ENCODE peak calls at places on chromosomes 1 and 21, in seven cellular contexts. Q, Z, X, B, C, Y and G are unnamed samples. For H3K9me3, the result is how much of the 10 kb centered on the place peaks cover.

GRCh38 chr1:64823691-64824476 is 79.0 kb downstream of the RAVER2 start:
- DNase-seq in Q (peak), Z (peak), X (peak), B (peak), C (no peak), Y (peak), G (peak)

GRCh38 chr1:181191494-181192040 is 103.1 kb downstream of the IER5 start:
- DNase-seq in Q (no peak), Z (no peak), X (no peak), B (no peak), C (no peak), Y (no peak), G (no peak)

GRCh38 chr1:232457607-232458006 is 172.3 kb downstream of the SIPA1L2 start:
- DNase-seq in Q (no peak), Z (no peak), X (no peak), B (no peak), C (no peak), Y (no peak), G (no peak)

GRCh38 chr1:7008975-7009740 is 223.9 kb downstream of the CAMTA1 start:
- DNase-seq in Q (no peak), Z (no peak), X (no peak), B (no peak), C (no peak), Y (no peak), G (no peak)

GRCh38 chr1:156004843-156005593 is 15.7 kb downstream of the SSR2 start:
- DNase-seq in Q (no peak), Z (no peak), X (no peak), B (no peak), C (no peak), Y (peak), G (no peak)

GRCh38 chr1:48082271-48082925 is 85.2 kb upstream of the TRABD2B start:
- DNase-seq in Q (peak), Z (peak), X (no peak), B (no peak), C (no peak), Y (no peak), G (no peak)

GRCh38 chr1:53390261-53390660 is 62.4 kb upstream of the LRP8 start:
- DNase-seq in Q (no peak), Z (peak), X (no peak), B (no peak), C (no peak), Y (no peak), G (peak)

GRCh38 chr1:66445492-66446181 is 88.3 kb upstream of the SGIP1 start:
- DNase-seq in Q (peak), Z (no peak), X (no peak), B (no peak), C (no peak), Y (peak), G (no peak)

GRCh38 chr21:42257091-42257760 is 38.3 kb downstream of the ABCG1 start:
- DNase-seq in Q (no peak), Z (no peak), X (no peak), B (no peak), C (no peak), Y (no peak), G (no peak)

GRCh38 chr21:37032877-37033471 is 26.5 kb downstream of the RIPPLY3 start:
- DNase-seq in Q (no peak), Z (peak), X (no peak), B (peak), C (no peak), Y (no peak), G (no peak)

GRCh38 chr1:82896036-82896435 is 1095.3 kb downstream of the ADGRL2 start:
- DNase-seq in Q (no peak), Z (no peak), X (no peak), B (no peak), C (no peak), Y (no peak), G (no peak)

GRCh38 chr1:231318015-231318355 is 19.7 kb downstream of the EXOC8 start:
- DNase-seq in Q (no peak), Z (no peak), X (no peak), B (no peak), C (no peak), Y (no peak), G (no peak)

GRCh38 chr1:231318568-231318967 is 19.1 kb downstream of the EXOC8 start:
- DNase-seq in Q (no peak), Z (no peak), X (no peak), B (no peak), C (no peak), Y (no peak), G (no peak)

GRCh38 chr1:231313661-231314060 is 24.0 kb downstream of the EXOC8 start:
- DNase-seq in Q (no peak), Z (no peak), X (no peak), B (no peak), C (no peak), Y (no peak), G (no peak)

GRCh38 chr1:231317306-231318014 is 20.2 kb downstream of the EXOC8 start:
- DNase-seq in Q (no peak), Z (no peak), X (no peak), B (no peak), C (no peak), Y (no peak), G (no peak)

GRCh38 chr1:231315887-231316286 is 21.8 kb downstream of the EXOC8 start:
- DNase-seq in Q (peak), Z (peak), X (no peak), B (peak), C (no peak), Y (peak), G (no peak)
- TF ChIP-seq CTCF in Q (peak), Z (peak), X (no peak), B (peak), C (no peak), Y (no peak), G (peak)

DNA sequence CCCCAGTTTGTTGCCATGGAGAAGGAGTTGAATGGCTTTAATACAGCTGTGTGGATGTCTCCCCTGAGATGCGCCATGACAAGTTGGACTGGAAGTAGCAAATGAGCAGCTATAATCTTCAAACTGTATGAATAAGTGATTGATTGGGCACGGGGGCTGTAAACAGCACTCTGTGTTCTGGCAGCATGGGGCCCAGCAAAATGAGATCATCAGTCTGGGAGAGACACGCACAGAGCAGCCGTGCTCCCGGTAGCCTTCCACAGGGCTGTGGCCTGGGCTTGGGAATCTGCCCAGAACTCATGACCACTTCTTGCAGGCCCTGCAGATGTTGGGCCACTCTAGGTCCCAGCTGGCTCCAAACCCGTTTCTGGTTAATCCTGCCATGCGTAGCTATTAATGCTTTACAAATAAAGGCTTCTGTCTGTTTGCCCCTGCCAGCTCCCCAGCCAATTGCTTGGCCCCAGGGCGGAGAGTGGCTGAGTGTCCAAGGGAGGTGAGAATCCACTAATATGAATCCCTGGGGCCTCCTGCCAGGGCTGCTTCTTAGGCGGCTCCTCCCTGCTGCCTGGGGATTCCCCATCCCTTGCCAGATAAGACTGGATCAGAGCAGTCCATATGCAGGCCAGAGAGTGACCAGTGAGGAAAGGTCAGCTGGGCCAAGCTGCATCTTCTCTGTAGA is 642.9 kb downstream of the AJAP1 start:
- DNase-seq in Q (no peak), Z (peak), X (no peak), B (no peak), C (no peak), Y (no peak), G (no peak)
- H3K9me3 ChIP-seq in Q (under half), Z (under half), X (under half), B (under half), C (under half), Y (under half), G (under half)

GRCh38 chr1:116501870-116502244 is 69.0 kb downstream of the CD58 start:
- DNase-seq in Q (no peak), Z (no peak), X (no peak), B (no peak), C (no peak), Y (no peak), G (no peak)

GRCh38 chr1:116503535-116504307 is 67.1 kb downstream of the CD58 start:
- DNase-seq in Q (no peak), Z (no peak), X (no peak), B (no peak), C (no peak), Y (no peak), G (no peak)

GRCh38 chr1:116506132-116507004 is 64.5 kb downstream of the CD58 start:
- DNase-seq in Q (no peak), Z (no peak), X (no peak), B (peak), C (no peak), Y (no peak), G (no peak)

GRCh38 chr1:116502915-116503314 is 67.9 kb downstream of the CD58 start:
- DNase-seq in Q (no peak), Z (no peak), X (no peak), B (no peak), C (no peak), Y (no peak), G (no peak)

DNA sequence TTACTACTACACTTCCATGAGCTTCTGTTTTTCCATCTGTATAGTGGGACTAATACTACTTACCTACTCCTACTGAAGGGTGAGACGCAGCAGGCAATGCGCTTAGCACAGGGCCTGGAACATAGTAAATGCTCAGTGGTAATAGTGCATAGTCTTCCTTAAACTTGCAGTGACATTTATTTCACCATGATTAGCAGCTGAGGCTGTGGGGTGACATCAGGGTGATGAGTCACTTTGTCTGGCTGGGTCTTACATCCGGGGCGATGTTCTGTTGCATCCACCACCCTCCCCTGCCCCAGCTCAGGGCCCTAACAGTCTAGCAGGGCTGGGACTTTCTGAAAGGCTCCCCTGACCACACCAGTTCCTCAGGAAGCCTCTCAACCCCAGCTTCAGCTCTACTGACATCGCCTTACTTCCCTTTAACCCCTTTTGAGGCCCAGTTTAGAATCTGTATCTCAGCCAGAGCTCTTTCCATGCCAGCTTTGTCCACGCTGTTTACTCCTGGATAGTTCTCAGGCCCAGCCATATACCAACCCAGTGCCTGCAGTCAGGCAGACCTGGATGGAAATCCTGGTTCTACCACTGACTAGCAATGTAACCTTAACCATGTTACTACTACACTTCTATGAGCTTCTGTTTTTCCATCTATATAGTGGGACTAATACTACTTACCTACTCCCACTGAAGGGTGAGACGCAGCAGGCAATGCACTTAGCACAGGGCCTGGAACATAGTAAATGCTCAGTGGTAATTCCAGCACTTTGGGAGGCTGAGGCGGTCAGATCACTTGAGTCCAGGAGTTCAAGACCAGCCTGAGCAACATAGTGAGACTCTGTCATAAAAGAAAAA is 66.3 kb downstream of the CD58 start:
- DNase-seq in Q (no peak), Z (peak), X (no peak), B (peak), C (peak), Y (peak), G (peak)
- TF ChIP-seq POLR2A in Q (no peak), Z (no peak), X (no peak), B (no peak), C (peak), Y (no peak), G (no peak)

DNA sequence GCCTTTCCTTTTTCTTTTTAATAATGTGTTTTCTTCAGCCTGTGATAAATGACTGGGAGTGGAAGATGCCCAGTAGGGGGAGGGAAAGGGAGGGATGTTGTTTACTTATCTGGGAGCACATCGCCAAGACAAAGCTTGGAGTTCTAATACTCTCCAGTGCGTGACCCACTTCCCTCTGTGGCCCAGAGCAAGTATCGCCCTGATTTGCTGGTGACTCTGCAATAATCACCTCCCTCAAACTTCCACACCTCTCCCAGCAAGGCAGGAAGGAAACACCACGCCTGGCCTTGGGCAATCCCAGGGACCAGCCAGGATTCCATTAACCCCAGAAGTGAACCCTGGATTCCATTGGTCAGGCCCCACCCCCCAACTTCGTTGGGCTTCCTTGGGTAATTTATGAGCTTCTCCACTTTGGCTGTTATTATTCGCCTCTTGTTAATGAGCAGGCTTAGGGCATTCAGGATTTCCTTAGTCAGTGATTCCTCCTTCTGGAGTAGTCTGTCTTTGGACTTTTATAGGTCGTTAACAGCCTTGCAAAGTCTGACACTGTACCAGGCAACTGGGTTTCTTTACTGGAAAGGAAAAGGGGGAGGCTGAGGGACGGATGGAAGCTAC is 24.3 kb upstream of the GRHL3 start:
- DNase-seq in Q (peak), Z (peak), X (peak), B (peak), C (no peak), Y (peak), G (peak)
- TF ChIP-seq CTCF in Q (no peak), Z (peak), X (no peak), B (no peak), C (peak), Y (no peak), G (peak)

GRCh38 chr1:5367306-5367705 is 624.9 kb downstream of the NPHP4 start:
- DNase-seq in Q (no peak), Z (no peak), X (no peak), B (no peak), C (no peak), Y (peak), G (no peak)
- H3K9me3 ChIP-seq in Q (under half), Z (under half), X (under half), B (under half), C (under half), Y (under half), G (under half)

DNA sequence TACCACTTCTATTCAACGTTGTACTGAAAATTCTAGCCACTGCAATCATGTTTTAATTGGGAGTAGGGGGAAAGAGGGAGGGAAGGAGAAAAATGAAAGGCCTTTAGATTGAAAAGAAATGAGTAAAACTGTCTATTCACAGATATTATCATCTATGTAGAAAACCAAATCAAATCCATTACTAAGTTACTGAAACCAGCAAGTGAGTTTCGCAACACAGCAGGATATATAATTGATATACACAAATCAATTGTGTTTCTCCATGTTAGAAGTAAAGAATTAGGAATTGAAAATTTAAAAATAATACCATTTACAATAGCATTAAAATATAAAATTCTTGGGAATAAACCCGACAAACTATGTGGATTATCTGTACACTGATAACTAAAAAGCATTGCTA is 19.2 kb downstream of the SFT2D2 start:
- DNase-seq in Q (no peak), Z (no peak), X (no peak), B (no peak), C (no peak), Y (no peak), G (no peak)
- TF ChIP-seq POLR2A in Q (no peak), Z (no peak), X (no peak), B (no peak), C (no peak), Y (no peak), G (no peak)

GRCh38 chr1:154935749-154936415 is 637 bp downstream of the PMVK start:
- DNase-seq in Q (no peak), Z (no peak), X (no peak), B (no peak), C (no peak), Y (peak), G (no peak)

GRCh38 chr1:154937988-154938386 is 1.5 kb upstream of the PMVK start:
- DNase-seq in Q (no peak), Z (no peak), X (no peak), B (no peak), C (no peak), Y (no peak), G (no peak)

GRCh38 chr1:154937051-154937987 is 800 bp upstream of the PMVK start:
- DNase-seq in Q (peak), Z (peak), X (peak), B (peak), C (peak), Y (peak), G (peak)

GRCh38 chr1:154934358-154934948 is 2.1 kb downstream of the PMVK start:
- DNase-seq in Q (no peak), Z (no peak), X (no peak), B (no peak), C (no peak), Y (no peak), G (no peak)

DNA sequence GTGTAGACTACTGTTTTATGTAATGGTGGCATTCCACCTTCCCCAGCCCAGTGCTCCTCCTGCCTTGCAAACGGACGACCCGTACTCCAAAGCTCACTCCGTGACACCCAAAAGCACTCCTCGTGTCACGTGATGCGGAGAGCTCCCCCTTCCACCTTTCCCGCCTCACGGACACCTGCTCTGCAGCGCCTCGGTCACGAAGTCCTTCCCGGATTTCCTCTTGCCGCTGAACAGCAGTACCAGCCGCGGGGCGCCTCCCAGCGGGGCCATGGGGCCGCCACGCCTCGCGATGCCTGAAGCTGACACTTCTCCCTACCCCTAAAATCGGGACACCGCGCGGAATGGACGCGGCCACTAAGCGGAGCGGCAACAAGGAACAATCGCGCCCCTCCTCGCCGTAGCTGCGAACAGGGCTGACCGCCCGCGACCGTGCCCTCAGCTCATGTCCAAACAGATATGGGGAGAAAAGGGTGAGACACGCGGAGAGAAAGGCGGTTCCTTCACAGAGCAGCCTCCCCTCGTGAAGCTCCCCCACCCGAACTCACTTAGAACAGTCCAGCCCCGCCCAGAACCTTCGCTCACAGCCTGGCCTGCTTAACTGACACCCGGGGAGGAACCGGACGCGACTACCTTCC is at the start of gene PMVK:
- DNase-seq in Q (peak), Z (peak), X (peak), B (peak), C (peak), Y (peak), G (peak)
- TF ChIP-seq CTCF in Q (peak), Z (peak), X (peak), B (peak), C (no peak), Y (no peak), G (peak)